ENCODE peak calls at places on chromosome 6, in six cellular contexts. U, Z, I, J, F and P are unnamed samples.

GRCh38 chr6:106339334-106340029 is 13.9 kb upstream of the ATG5 start:
- DNase-seq in U (peak; percentile 65), I (no peak), J (no peak), Z (no peak), F (no peak), P (peak; percentile 76)

GRCh38 chr6:154868143-154868594 is 126.9 kb upstream of the TIAM2 start:
- DNase-seq in J (no peak), U (no peak), F (no peak), I (no peak), Z (no peak), P (peak; percentile 72)

GRCh38 chr6:11485261-11485660 is 52.3 kb upstream of the TMEM170B start:
- DNase-seq in I (no peak), J (no peak), F (no peak), Z (no peak), U (no peak), P (no peak)

GRCh38 chr6:143061597-143062385 is 1.1 kb downstream of the AIG1 start:
- DNase-seq in U (no peak), J (no peak), F (no peak), I (peak; percentile 38), Z (no peak), P (peak; percentile 73)

GRCh38 chr6:7701212-7701834 is 24.6 kb upstream of the BMP6 start:
- DNase-seq in Z (no peak), I (no peak), U (no peak), F (no peak), J (no peak), P (no peak)

GRCh38 chr6:7621761-7622160 is 31.8 kb downstream of the SNRNP48 start:
- DNase-seq in J (no peak), Z (no peak), I (no peak), U (no peak), F (no peak), P (no peak)

GRCh38 chr6:105469951-105470350 is 67.1 kb upstream of the PREP start:
- DNase-seq in Z (no peak), U (no peak), F (no peak), I (no peak), J (no peak), P (no peak)

GRCh38 chr6:151723152-151723551 is 84.3 kb upstream of the ESR1 start:
- DNase-seq in Z (no peak), J (no peak), F (no peak), I (no peak), U (no peak), P (no peak)

GRCh38 chr6:169933839-169934698 is 182.6 kb downstream of the ERMARD start:
- DNase-seq in Z (no peak), J (no peak), F (no peak), I (peak; percentile 20), U (peak; percentile 55), P (no peak)

GRCh38 chr6:47308674-47309325 is 905 bp downstream of the TNFRSF21 start:
- DNase-seq in I (no peak), Z (no peak), F (no peak), J (peak; percentile 70), U (peak; percentile 47), P (peak; percentile 24)

GRCh38 chr6:99789767-99790166 is 183.1 kb downstream of the PRDM13 start:
- DNase-seq in J (no peak), F (no peak), Z (no peak), U (no peak), I (no peak), P (no peak)

GRCh38 chr6:97394160-97394748 is 111.2 kb upstream of the MMS22L start:
- DNase-seq in F (no peak), U (peak; percentile 65), Z (peak; percentile 4), I (peak; percentile 8), J (no peak), P (peak; percentile 74)

GRCh38 chr6:13375360-13375878 is 47.1 kb upstream of the TBC1D7 start:
- DNase-seq in J (no peak), Z (no peak), U (no peak), I (no peak), F (no peak), P (no peak)

GRCh38 chr6:111591370-111591900 is 14.2 kb downstream of the TRAF3IP2 start:
- DNase-seq in F (peak; percentile 97), Z (no peak), J (peak; percentile 86), I (peak; percentile 95), U (peak; percentile 76), P (peak; percentile 94)

DNA sequence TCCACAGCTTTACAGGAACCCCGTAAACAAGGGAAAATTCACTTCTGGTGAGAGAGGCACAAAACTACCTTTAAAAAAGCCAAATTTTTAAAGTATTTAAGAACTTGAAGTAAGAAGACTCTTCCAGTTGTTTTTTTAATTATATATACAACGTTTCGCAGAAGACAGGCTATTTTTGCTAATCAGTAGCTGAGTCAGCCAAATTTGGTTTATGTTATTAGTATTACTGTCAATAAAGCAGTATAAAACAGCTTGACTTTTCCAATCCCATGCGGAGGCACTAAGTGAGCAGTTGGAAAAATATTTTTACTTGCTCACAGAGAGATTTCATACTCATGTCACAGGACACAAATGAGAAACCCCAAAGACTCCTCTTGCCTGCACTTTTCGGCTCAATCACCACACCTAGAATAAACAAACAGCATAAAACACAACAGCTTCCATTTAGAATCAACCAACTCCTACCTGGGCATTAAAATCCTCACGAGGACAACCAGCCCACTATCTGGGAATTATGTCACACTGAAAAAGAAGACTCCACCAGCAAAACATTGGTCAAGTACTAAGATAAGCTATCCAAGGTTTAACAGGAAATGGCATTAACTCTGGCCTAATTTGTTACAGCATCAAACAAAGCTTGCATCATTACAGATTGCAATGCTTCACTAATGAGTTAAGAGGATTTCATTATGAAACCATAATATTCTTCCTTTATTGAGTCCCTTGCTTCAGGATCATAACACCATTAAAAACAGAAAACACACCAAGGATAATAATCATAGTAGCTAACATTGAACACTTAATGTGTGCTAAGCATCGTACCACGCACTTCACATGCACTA is 26.3 kb downstream of the ELOVL5 start:
- DNase-seq in I (no peak), F (no peak), J (no peak), Z (no peak), U (no peak), P (no peak)
- H3K4me1 ChIP-seq in I (peaks cover 6% of the 10 kb centered on the region), F (peaks cover 20% of the 10 kb centered on the region), J (no peaks in the 10 kb centered on the region), Z (peaks cover 5% of the 10 kb centered on the region), U (no peaks in the 10 kb centered on the region), P (peaks cover 7% of the 10 kb centered on the region)

GRCh38 chr6:40753048-40753447 is 165.9 kb upstream of the LRFN2 start:
- DNase-seq in I (no peak), U (no peak), J (no peak), F (no peak), Z (no peak), P (no peak)
- H3K4me1 ChIP-seq in I (no peaks in the 10 kb centered on the region), U (no peaks in the 10 kb centered on the region), J (no peaks in the 10 kb centered on the region), F (no peaks in the 10 kb centered on the region), Z (no peaks in the 10 kb centered on the region), P (no peaks in the 10 kb centered on the region)

GRCh38 chr6:43226192-43226851 is 3.0 kb downstream of the DNPH1 start:
- DNase-seq in F (no peak), I (no peak), Z (no peak), U (no peak), J (peak; percentile 29), P (no peak)
- H3K4me1 ChIP-seq in F (peaks cover 4% of the 10 kb centered on the region), I (peaks cover 6% of the 10 kb centered on the region), Z (peaks cover 54% of the 10 kb centered on the region), U (no peaks in the 10 kb centered on the region), J (peaks cover 28% of the 10 kb centered on the region), P (peaks cover 7% of the 10 kb centered on the region)

GRCh38 chr6:31575335-31575901 is at the start of gene TNF:
- DNase-seq in I (no peak), J (no peak), Z (peak; percentile 49), F (peak; percentile 71), U (peak; percentile 62), P (peak; percentile 42)

GRCh38 chr6:31576897-31577341 is 1.6 kb downstream of the TNF start:
- DNase-seq in F (no peak), J (no peak), U (no peak), I (no peak), Z (no peak), P (peak; percentile 57)

GRCh38 chr6:31578058-31578457 is 2.7 kb downstream of the TNF start:
- DNase-seq in I (no peak), U (no peak), J (no peak), Z (no peak), F (no peak), P (no peak)

GRCh38 chr6:31574106-31575061 is 981 bp upstream of the TNF start:
- DNase-seq in J (no peak), F (no peak), Z (no peak), I (no peak), U (no peak), P (no peak)

DNA sequence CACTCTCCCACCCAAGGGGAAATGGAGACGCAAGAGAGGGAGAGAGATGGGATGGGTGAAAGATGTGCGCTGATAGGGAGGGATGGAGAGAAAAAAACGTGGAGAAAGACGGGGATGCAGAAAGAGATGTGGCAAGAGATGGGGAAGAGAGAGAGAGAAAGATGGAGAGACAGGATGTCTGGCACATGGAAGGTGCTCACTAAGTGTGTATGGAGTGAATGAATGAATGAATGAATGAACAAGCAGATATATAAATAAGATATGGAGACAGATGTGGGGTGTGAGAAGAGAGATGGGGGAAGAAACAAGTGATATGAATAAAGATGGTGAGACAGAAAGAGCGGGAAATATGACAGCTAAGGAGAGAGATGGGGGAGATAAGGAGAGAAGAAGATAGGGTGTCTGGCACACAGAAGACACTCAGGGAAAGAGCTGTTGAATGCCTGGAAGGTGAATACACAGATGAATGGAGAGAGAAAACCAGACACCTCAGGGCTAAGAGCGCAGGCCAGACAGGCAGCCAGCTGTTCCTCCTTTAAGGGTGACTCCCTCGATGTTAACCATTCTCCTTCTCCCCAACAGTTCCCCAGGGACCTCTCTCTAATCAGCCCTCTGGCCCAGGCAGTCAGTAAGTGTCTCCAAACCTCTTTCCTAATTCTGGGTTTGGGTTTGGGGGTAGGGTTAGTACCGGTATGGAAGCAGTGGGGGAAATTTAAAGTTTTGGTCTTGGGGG is 753 bp downstream of the TNF start:
- DNase-seq in I (no peak), Z (no peak), J (no peak), F (no peak), U (no peak), P (no peak)
- H3K4me1 ChIP-seq in I (no peaks in the 10 kb centered on the region), Z (peaks cover 70% of the 10 kb centered on the region), J (peaks cover 23% of the 10 kb centered on the region), F (peaks cover 4% of the 10 kb centered on the region), U (peaks cover 4% of the 10 kb centered on the region), P (no peaks in the 10 kb centered on the region)

DNA sequence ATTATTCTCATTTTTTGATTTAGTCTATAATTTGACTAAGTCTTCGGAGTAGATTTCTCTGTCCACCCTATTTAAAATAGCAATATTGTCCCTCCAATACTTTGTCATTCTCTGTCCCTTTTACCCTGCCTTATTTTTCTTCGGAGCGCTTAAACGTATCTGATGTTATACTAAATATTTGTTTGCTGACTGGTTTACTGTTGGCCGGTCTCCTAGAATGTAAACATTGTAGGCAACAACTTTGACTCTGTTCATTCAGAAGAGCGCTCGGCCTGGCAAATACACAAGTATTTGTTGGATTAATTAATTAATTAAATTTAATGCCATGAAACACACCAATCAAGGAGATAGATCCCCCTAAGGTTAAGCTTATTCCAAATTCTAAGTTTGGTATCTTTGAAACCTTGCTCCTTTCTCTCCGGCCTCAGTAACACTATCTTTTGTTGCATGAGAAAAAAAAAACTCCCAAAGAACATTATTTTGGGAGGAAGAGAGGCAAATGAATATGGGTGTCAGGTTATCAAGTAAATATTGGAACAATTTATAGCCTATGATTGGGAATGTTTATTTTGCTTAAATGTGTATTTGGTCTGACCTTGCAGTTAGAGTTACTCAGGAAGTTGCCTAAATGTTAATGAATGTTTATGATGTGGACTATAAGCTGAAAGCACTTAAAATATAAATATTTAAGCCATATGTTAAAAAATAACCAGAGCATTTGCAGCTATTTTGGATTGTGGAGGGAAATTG is 231.1 kb downstream of the SOX4 start:
- DNase-seq in U (no peak), F (no peak), I (no peak), J (no peak), Z (no peak), P (no peak)
- H3K4me1 ChIP-seq in U (no peaks in the 10 kb centered on the region), F (no peaks in the 10 kb centered on the region), I (no peaks in the 10 kb centered on the region), J (no peaks in the 10 kb centered on the region), Z (no peaks in the 10 kb centered on the region), P (no peaks in the 10 kb centered on the region)